ENCODE peak calls at places on chromosomes 2 and 18, in five cellular contexts. One of them, this sample, is unnamed.

GRCh38 chr2:227370791-227371312 is 8.3 kb downstream of the TM4SF20 start:
- DNase-seq in neuronal stem cell: no peak
- DNase-seq in upper lobe of right lung: no peak
- DNase-seq in neural progenitor cell: no peak
- DNase-seq in body of pancreas: peak; percentile 74
- DNase-seq in this sample: no peak

GRCh38 chr18:50944245-50944917 is 23.5 kb upstream of the ELAC1 start:
- DNase-seq in neural progenitor cell: no peak
- DNase-seq in body of pancreas: peak; percentile 13
- DNase-seq in upper lobe of right lung: no peak
- DNase-seq in neuronal stem cell: no peak
- DNase-seq in this sample: no peak

GRCh38 chr18:67845035-67845434 is 328.5 kb upstream of the DSEL start:
- DNase-seq in neural progenitor cell: no peak
- DNase-seq in body of pancreas: no peak
- DNase-seq in upper lobe of right lung: no peak
- DNase-seq in neuronal stem cell: no peak
- DNase-seq in this sample: no peak

GRCh38 chr2:127649684-127650040 is 3.7 kb downstream of the GPR17 start:
- DNase-seq in neuronal stem cell: peak; percentile 80
- DNase-seq in body of pancreas: peak; percentile 81
- DNase-seq in upper lobe of right lung: no peak
- DNase-seq in neural progenitor cell: peak; percentile 92
- DNase-seq in this sample: peak; percentile 71

GRCh38 chr2:68206779-68207178 is 45.6 kb downstream of the PPP3R1 start:
- DNase-seq in upper lobe of right lung: no peak
- DNase-seq in neural progenitor cell: no peak
- DNase-seq in body of pancreas: no peak
- DNase-seq in neuronal stem cell: no peak
- DNase-seq in this sample: no peak

GRCh38 chr18:9025104-9025838 is 77.2 kb upstream of the NDUFV2 start:
- DNase-seq in upper lobe of right lung: no peak
- DNase-seq in neural progenitor cell: no peak
- DNase-seq in body of pancreas: no peak
- DNase-seq in neuronal stem cell: no peak
- DNase-seq in this sample: no peak

GRCh38 chr2:241814571-241815476 is 5.8 kb downstream of the NEU4 start:
- DNase-seq in upper lobe of right lung: peak; percentile 60
- DNase-seq in neural progenitor cell: peak; percentile 39
- DNase-seq in neuronal stem cell: no peak
- DNase-seq in body of pancreas: no peak
- DNase-seq in this sample: no peak

GRCh38 chr2:109128466-109129355 is at the start of gene SH3RF3:
- DNase-seq in neuronal stem cell: peak; percentile 32
- DNase-seq in neural progenitor cell: peak; percentile 68
- DNase-seq in body of pancreas: peak; percentile 23
- DNase-seq in upper lobe of right lung: peak; percentile 79
- DNase-seq in this sample: no peak

GRCh38 chr2:200432296-200432695 is 77.6 kb downstream of the KCTD18 start:
- DNase-seq in upper lobe of right lung: no peak
- DNase-seq in body of pancreas: no peak
- DNase-seq in neuronal stem cell: no peak
- DNase-seq in neural progenitor cell: no peak
- DNase-seq in this sample: no peak

GRCh38 chr2:163604941-163605555 is 130.8 kb downstream of the FIGN start:
- DNase-seq in body of pancreas: no peak
- DNase-seq in neuronal stem cell: no peak
- DNase-seq in upper lobe of right lung: no peak
- DNase-seq in neural progenitor cell: no peak
- DNase-seq in this sample: no peak

GRCh38 chr2:96412307-96413066 is 76.9 kb downstream of the NCAPH start:
- DNase-seq in body of pancreas: no peak
- DNase-seq in neuronal stem cell: no peak
- DNase-seq in upper lobe of right lung: no peak
- DNase-seq in neural progenitor cell: no peak
- DNase-seq in this sample: no peak

GRCh38 chr18:32610116-32610630 is 139.5 kb upstream of the GAREM1 start:
- DNase-seq in body of pancreas: no peak
- DNase-seq in upper lobe of right lung: no peak
- DNase-seq in neuronal stem cell: no peak
- DNase-seq in neural progenitor cell: no peak
- DNase-seq in this sample: no peak

GRCh38 chr18:61203151-61203550 is 130.1 kb upstream of the CDH20 start:
- DNase-seq in body of pancreas: no peak
- DNase-seq in upper lobe of right lung: no peak
- DNase-seq in neuronal stem cell: no peak
- DNase-seq in neural progenitor cell: no peak
- DNase-seq in this sample: no peak

GRCh38 chr2:190679813-190680591 is 31.1 kb downstream of the NAB1 start:
- DNase-seq in upper lobe of right lung: peak; percentile 74
- DNase-seq in neural progenitor cell: peak; percentile 76
- DNase-seq in body of pancreas: peak; percentile 53
- DNase-seq in neuronal stem cell: no peak
- DNase-seq in this sample: peak; percentile 39

GRCh38 chr2:191580581-191580980 is 97.4 kb upstream of the NABP1 start:
- DNase-seq in neural progenitor cell: no peak
- DNase-seq in neuronal stem cell: no peak
- DNase-seq in body of pancreas: no peak
- DNase-seq in upper lobe of right lung: no peak
- DNase-seq in this sample: no peak

GRCh38 chr18:34120294-34120693 is 104.4 kb downstream of the NOL4 start:
- DNase-seq in neuronal stem cell: no peak
- DNase-seq in body of pancreas: no peak
- DNase-seq in neural progenitor cell: no peak
- DNase-seq in upper lobe of right lung: no peak
- DNase-seq in this sample: no peak

GRCh38 chr2:26382534-26382933 is 19.2 kb upstream of the DRC1 start:
- DNase-seq in upper lobe of right lung: no peak
- DNase-seq in neural progenitor cell: no peak
- DNase-seq in neuronal stem cell: no peak
- DNase-seq in body of pancreas: no peak
- DNase-seq in this sample: no peak

GRCh38 chr2:191703079-191703725 is 25.3 kb downstream of the NABP1 start:
- DNase-seq in upper lobe of right lung: peak; percentile 66
- DNase-seq in neural progenitor cell: no peak
- DNase-seq in neuronal stem cell: no peak
- DNase-seq in body of pancreas: no peak
- DNase-seq in this sample: no peak

GRCh38 chr2:59237311-59237710 is 996.2 kb upstream of the FANCL start:
- DNase-seq in upper lobe of right lung: no peak
- DNase-seq in neuronal stem cell: no peak
- DNase-seq in body of pancreas: no peak
- DNase-seq in neural progenitor cell: no peak
- DNase-seq in this sample: no peak

GRCh38 chr2:176612736-176613135 is 343.5 kb downstream of the MTX2 start:
- DNase-seq in upper lobe of right lung: no peak
- DNase-seq in neural progenitor cell: no peak
- DNase-seq in body of pancreas: no peak
- DNase-seq in neuronal stem cell: no peak
- DNase-seq in this sample: no peak

GRCh38 chr2:193428336-193428818 is 1233.6 kb upstream of the TMEFF2 start:
- DNase-seq in neural progenitor cell: no peak
- DNase-seq in neuronal stem cell: peak; percentile 6
- DNase-seq in upper lobe of right lung: no peak
- DNase-seq in body of pancreas: peak; percentile 27
- DNase-seq in this sample: no peak

GRCh38 chr18:68694316-68694715 is 20.6 kb downstream of the TMX3 start:
- DNase-seq in upper lobe of right lung: no peak
- DNase-seq in body of pancreas: no peak
- DNase-seq in neuronal stem cell: no peak
- DNase-seq in neural progenitor cell: no peak
- DNase-seq in this sample: no peak

GRCh38 chr18:62399781-62400308 is 74.7 kb downstream of the TNFRSF11A start:
- DNase-seq in neuronal stem cell: no peak
- DNase-seq in neural progenitor cell: peak; percentile 57
- DNase-seq in body of pancreas: no peak
- DNase-seq in upper lobe of right lung: no peak
- DNase-seq in this sample: no peak

GRCh38 chr2:96960956-96961350 is 25.4 kb downstream of the FAM178B start:
- DNase-seq in upper lobe of right lung: no peak
- DNase-seq in body of pancreas: no peak
- DNase-seq in neural progenitor cell: no peak
- DNase-seq in neuronal stem cell: no peak
- DNase-seq in this sample: no peak

GRCh38 chr2:605674-606608 is 71.3 kb downstream of the TMEM18 start:
- DNase-seq in neuronal stem cell: no peak
- DNase-seq in upper lobe of right lung: no peak
- DNase-seq in body of pancreas: no peak
- DNase-seq in neural progenitor cell: no peak
- DNase-seq in this sample: no peak

GRCh38 chr18:21484851-21485636 is 115.5 kb downstream of the ESCO1 start:
- DNase-seq in neuronal stem cell: no peak
- DNase-seq in upper lobe of right lung: no peak
- DNase-seq in neural progenitor cell: no peak
- DNase-seq in body of pancreas: no peak
- DNase-seq in this sample: no peak

GRCh38 chr18:40006553-40007073 is 1948.4 kb upstream of the PIK3C3 start:
- DNase-seq in upper lobe of right lung: no peak
- DNase-seq in neuronal stem cell: no peak
- DNase-seq in body of pancreas: no peak
- DNase-seq in neural progenitor cell: peak; percentile 28
- DNase-seq in this sample: no peak

GRCh38 chr18:65749881-65750280 is 931 bp upstream of the CDH7 start:
- DNase-seq in upper lobe of right lung: no peak
- DNase-seq in body of pancreas: no peak
- DNase-seq in neural progenitor cell: peak; percentile 43
- DNase-seq in neuronal stem cell: peak; percentile 3
- DNase-seq in this sample: no peak

GRCh38 chr2:237631801-237632585 is 4.6 kb downstream of the LRRFIP1 start:
- DNase-seq in upper lobe of right lung: peak; percentile 48
- DNase-seq in body of pancreas: no peak
- DNase-seq in neuronal stem cell: no peak
- DNase-seq in neural progenitor cell: no peak
- DNase-seq in this sample: no peak
- H3K27ac ChIP-seq in upper lobe of right lung: no peak overlapping the region
- H3K27ac ChIP-seq in body of pancreas: no peak overlapping the region
- H3K27ac ChIP-seq in neuronal stem cell: no peak overlapping the region
- H3K27ac ChIP-seq in neural progenitor cell: no peak overlapping the region
- H3K27ac ChIP-seq in this sample: no peak overlapping the region

GRCh38 chr2:21422050-21422449 is 298.3 kb downstream of the TDRD15 start:
- DNase-seq in body of pancreas: no peak
- DNase-seq in neuronal stem cell: peak; percentile 36
- DNase-seq in neural progenitor cell: peak; percentile 66
- DNase-seq in upper lobe of right lung: peak; percentile 83
- DNase-seq in this sample: no peak
- H3K4me3 ChIP-seq in body of pancreas: no peak overlapping the region
- H3K4me3 ChIP-seq in neuronal stem cell: no peak overlapping the region
- H3K4me3 ChIP-seq in neural progenitor cell: no peak overlapping the region
- H3K4me3 ChIP-seq in upper lobe of right lung: no peak overlapping the region
- H3K4me3 ChIP-seq in this sample: no peak overlapping the region

GRCh38 chr2:173150087-173150486 is 74.4 kb downstream of the MAP3K20 start:
- DNase-seq in upper lobe of right lung: no peak
- DNase-seq in neuronal stem cell: no peak
- DNase-seq in body of pancreas: no peak
- DNase-seq in neural progenitor cell: no peak
- DNase-seq in this sample: no peak

GRCh38 chr2:173149491-173149890 is 73.8 kb downstream of the MAP3K20 start:
- DNase-seq in body of pancreas: no peak
- DNase-seq in upper lobe of right lung: no peak
- DNase-seq in neuronal stem cell: no peak
- DNase-seq in neural progenitor cell: no peak
- DNase-seq in this sample: peak; percentile 23

GRCh38 chr2:173153486-173153885 is 77.8 kb downstream of the MAP3K20 start:
- DNase-seq in body of pancreas: no peak
- DNase-seq in neuronal stem cell: no peak
- DNase-seq in neural progenitor cell: no peak
- DNase-seq in upper lobe of right lung: no peak
- DNase-seq in this sample: no peak

GRCh38 chr2:173150963-173151362 is 75.3 kb downstream of the MAP3K20 start:
- DNase-seq in upper lobe of right lung: no peak
- DNase-seq in neural progenitor cell: no peak
- DNase-seq in body of pancreas: no peak
- DNase-seq in neuronal stem cell: no peak
- DNase-seq in this sample: no peak

GRCh38 chr2:173151671-173152398 is 76.2 kb downstream of the MAP3K20 start:
- DNase-seq in body of pancreas: no peak
- DNase-seq in upper lobe of right lung: no peak
- DNase-seq in neural progenitor cell: no peak
- DNase-seq in neuronal stem cell: no peak
- DNase-seq in this sample: no peak
- H3K27ac ChIP-seq in body of pancreas: no peak overlapping the region
- H3K27ac ChIP-seq in upper lobe of right lung: no peak overlapping the region
- H3K27ac ChIP-seq in neural progenitor cell: no peak overlapping the region
- H3K27ac ChIP-seq in neuronal stem cell: no peak overlapping the region
- H3K27ac ChIP-seq in this sample: no peak overlapping the region

GRCh38 chr2:74778381-74779371 is 55.3 kb upstream of the HK2 start:
- DNase-seq in body of pancreas: no peak
- DNase-seq in neuronal stem cell: peak; percentile 68
- DNase-seq in neural progenitor cell: peak; percentile 87
- DNase-seq in upper lobe of right lung: no peak
- DNase-seq in this sample: no peak
- H3K4me3 ChIP-seq in body of pancreas: no peak overlapping the region
- H3K4me3 ChIP-seq in neuronal stem cell: no peak overlapping the region
- H3K4me3 ChIP-seq in neural progenitor cell: no peak overlapping the region
- H3K4me3 ChIP-seq in upper lobe of right lung: no peak overlapping the region
- H3K4me3 ChIP-seq in this sample: no peak overlapping the region

GRCh38 chr2:212959469-212960117 is 191.8 kb downstream of the IKZF2 start:
- DNase-seq in neural progenitor cell: no peak
- DNase-seq in neuronal stem cell: no peak
- DNase-seq in body of pancreas: no peak
- DNase-seq in upper lobe of right lung: no peak
- DNase-seq in this sample: no peak
- H3K27ac ChIP-seq in neural progenitor cell: no peak overlapping the region
- H3K27ac ChIP-seq in neuronal stem cell: no peak overlapping the region
- H3K27ac ChIP-seq in body of pancreas: no peak overlapping the region
- H3K27ac ChIP-seq in upper lobe of right lung: no peak overlapping the region
- H3K27ac ChIP-seq in this sample: peak overlapping the region; percentile 71

GRCh38 chr2:240518981-240519380 is 38.8 kb downstream of the ANKMY1 start:
- DNase-seq in neural progenitor cell: no peak
- DNase-seq in upper lobe of right lung: no peak
- DNase-seq in body of pancreas: no peak
- DNase-seq in neuronal stem cell: no peak
- DNase-seq in this sample: no peak
- H3K4me3 ChIP-seq in neural progenitor cell: no peak overlapping the region
- H3K4me3 ChIP-seq in upper lobe of right lung: no peak overlapping the region
- H3K4me3 ChIP-seq in body of pancreas: no peak overlapping the region
- H3K4me3 ChIP-seq in neuronal stem cell: no peak overlapping the region
- H3K4me3 ChIP-seq in this sample: no peak overlapping the region

DNA sequence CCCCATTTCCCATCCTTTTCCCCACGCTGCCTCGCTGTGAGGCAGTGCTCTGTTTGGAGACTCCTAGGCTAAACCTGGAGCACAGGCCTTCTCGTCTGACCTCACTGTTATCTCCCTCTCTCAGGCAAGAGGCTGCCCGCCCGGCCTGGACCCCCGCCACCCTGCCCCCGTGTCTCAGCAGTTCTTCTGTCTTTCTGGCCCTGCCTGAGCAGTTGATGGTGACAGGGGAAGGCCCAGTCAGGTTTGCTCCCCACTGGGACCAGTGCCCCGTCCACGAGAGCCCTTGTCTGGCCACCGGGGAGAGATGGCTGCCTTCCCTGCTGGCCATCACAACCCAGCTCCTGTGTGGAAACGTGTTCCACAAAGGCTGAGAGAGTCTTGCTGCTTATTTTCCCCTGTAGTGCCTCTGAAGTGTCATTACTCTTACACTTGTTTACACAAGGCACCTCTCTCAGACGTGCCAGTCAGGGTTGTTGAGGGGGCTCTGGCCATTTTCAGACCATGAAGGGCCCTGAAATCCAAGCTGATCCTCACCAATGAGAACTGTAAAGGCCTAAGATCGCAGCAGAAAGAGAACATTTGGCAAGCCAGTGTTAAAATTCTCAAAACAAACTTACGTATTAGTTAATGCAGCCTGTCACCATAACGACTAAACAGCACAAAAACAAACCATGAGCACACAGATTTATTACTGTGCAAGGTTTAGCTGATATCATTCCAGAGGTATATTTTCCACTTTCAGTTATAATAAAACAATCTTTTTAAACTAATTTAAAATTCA is 210.8 kb downstream of the NDUFA10 start:
- DNase-seq in neuronal stem cell: no peak
- DNase-seq in body of pancreas: no peak
- DNase-seq in neural progenitor cell: no peak
- DNase-seq in upper lobe of right lung: peak; percentile 65
- DNase-seq in this sample: no peak
- H3K27ac ChIP-seq in neuronal stem cell: no peak overlapping the region
- H3K27ac ChIP-seq in body of pancreas: no peak overlapping the region
- H3K27ac ChIP-seq in neural progenitor cell: no peak overlapping the region
- H3K27ac ChIP-seq in upper lobe of right lung: peak overlapping the region; percentile 58
- H3K27ac ChIP-seq in this sample: no peak overlapping the region

This sample was measured in CD4-positive, CD25-positive, alpha-beta regulatory T cell.